ENCODE peak calls at places on chromosomes 11 and 22, in ten cellular contexts. P, Y, A, V, L, N, S, B, K and D are unnamed samples.

GRCh38 chr11:77411238-77411637 is 62.7 kb downstream of the PAK1 start:
- DNase-seq in B (peak), K (no peak), L (no peak), S (peak), V (peak), A (peak), P (peak), N (no peak), Y (peak), D (peak)

GRCh38 chr11:34468209-34468841 is 29.6 kb downstream of the CAT start:
- DNase-seq in V (peak), Y (peak), N (peak), B (no peak), S (no peak), A (peak), L (peak), K (peak), P (no peak), D (peak)

GRCh38 chr11:124214027-124214426 is 26.9 kb upstream of the OR8G1 start:
- DNase-seq in B (no peak), A (no peak), P (no peak), V (no peak), K (no peak), N (no peak), L (no peak), Y (no peak), S (no peak), D (no peak)

GRCh38 chr11:107370390-107370789 is 87.2 kb downstream of the CWF19L2 start:
- DNase-seq in S (no peak), V (peak), A (no peak), N (no peak), B (peak), Y (peak), L (no peak), P (no peak), K (no peak), D (peak)

GRCh38 chr11:2096919-2097301 is 42.3 kb downstream of the IGF2 start:
- DNase-seq in N (no peak), V (no peak), B (no peak), K (no peak), L (no peak), A (no peak), P (peak), Y (no peak), S (no peak), D (peak)

GRCh38 chr22:32206774-32207758 is 2.2 kb upstream of the RFPL2 start:
- DNase-seq in V (peak), K (peak), S (peak), A (peak), B (peak), P (peak), N (peak), Y (no peak), L (peak), D (peak)

GRCh38 chr22:50544746-50545253 is 899 bp upstream of the KLHDC7B start:
- DNase-seq in K (no peak), S (no peak), V (no peak), A (no peak), B (no peak), P (no peak), L (no peak), N (peak), Y (no peak), D (peak)

GRCh38 chr11:102494216-102494615 is 36.3 kb downstream of the MMP7 start:
- DNase-seq in L (no peak), A (no peak), K (peak), V (peak), S (no peak), P (no peak), N (peak), Y (peak), B (peak), D (peak)

GRCh38 chr22:19844423-19845368 is 10.0 kb downstream of the GNB1L start:
- DNase-seq in B (peak), V (peak), Y (no peak), K (no peak), L (no peak), P (no peak), S (no peak), N (no peak), A (no peak), D (peak)

GRCh38 chr11:58579192-58580129 is 598 bp downstream of the ZFP91 start:
- DNase-seq in K (peak), V (peak), B (peak), L (peak), P (peak), A (peak), S (peak), N (peak), Y (peak), D (peak)

GRCh38 chr11:119056397-119056999 is 507 bp downstream of the HYOU1 start:
- DNase-seq in P (peak), Y (peak), S (no peak), N (peak), B (no peak), V (no peak), L (peak), K (no peak), A (peak), D (peak)

GRCh38 chr11:72584293-72584921 is 89.8 kb downstream of the PDE2A start:
- DNase-seq in B (peak), A (peak), P (peak), Y (no peak), K (no peak), S (peak), L (peak), V (peak), N (no peak), D (no peak)

GRCh38 chr11:17476317-17477083 is at the start of gene ABCC8:
- DNase-seq in P (no peak), A (peak), N (peak), V (no peak), Y (no peak), L (peak), K (no peak), S (peak), B (no peak), D (no peak)

GRCh38 chr11:67401495-67402191 is at the start of gene PPP1CA:
- DNase-seq in A (peak), S (peak), N (peak), P (peak), V (peak), Y (peak), L (peak), B (peak), K (peak), D (peak)

GRCh38 chr22:36937319-36938027 is 24.0 kb downstream of the CSF2RB start:
- DNase-seq in P (peak), V (no peak), L (no peak), A (no peak), K (no peak), S (no peak), B (no peak), Y (no peak), N (no peak), D (no peak)

GRCh38 chr11:83643115-83643514 is 356.9 kb upstream of the CCDC90B start:
- DNase-seq in A (no peak), B (no peak), K (no peak), L (no peak), Y (no peak), N (no peak), V (no peak), S (no peak), P (no peak), D (no peak)

GRCh38 chr11:11435673-11436072 is 82.6 kb upstream of the CSNK2A3 start:
- DNase-seq in Y (no peak), B (no peak), K (no peak), N (no peak), A (peak), V (no peak), L (no peak), P (no peak), S (no peak), D (no peak)

GRCh38 chr11:13595166-13595565 is 73.3 kb upstream of the FAR1 start:
- DNase-seq in N (no peak), Y (no peak), B (peak), A (no peak), S (no peak), K (no peak), V (no peak), L (no peak), P (no peak), D (no peak)

GRCh38 chr11:61172353-61172752 is 11.1 kb upstream of the VPS37C start:
- DNase-seq in B (no peak), L (no peak), V (no peak), P (no peak), Y (no peak), N (no peak), A (no peak), K (no peak), S (no peak), D (no peak)

GRCh38 chr11:67539588-67539987 is 16.3 kb upstream of the CABP2 start:
- DNase-seq in P (no peak), V (no peak), B (no peak), Y (no peak), N (no peak), S (no peak), K (no peak), A (no peak), L (no peak), D (no peak)

GRCh38 chr11:44243633-44244343 is 66.2 kb downstream of the ALX4 start:
- DNase-seq in A (peak), K (no peak), L (peak), Y (peak), B (peak), V (peak), S (peak), N (no peak), P (no peak), D (peak)

GRCh38 chr11:101475699-101476098 is 108.1 kb downstream of the TRPC6 start:
- DNase-seq in B (no peak), K (no peak), P (no peak), V (no peak), Y (no peak), A (no peak), S (no peak), L (no peak), N (no peak), D (no peak)

GRCh38 chr22:22463855-22464540 is 44.5 kb downstream of the ZNF280B start:
- DNase-seq in A (peak), S (peak), V (peak), L (peak), Y (peak), N (peak), P (no peak), B (peak), K (peak), D (peak)

GRCh38 chr11:112425121-112425520 is 164.5 kb upstream of the PLET1 start:
- DNase-seq in A (no peak), B (no peak), V (no peak), N (no peak), K (no peak), S (no peak), Y (peak), L (no peak), P (no peak), D (peak)

GRCh38 chr11:118068945-118069612 is 7.8 kb upstream of the TMPRSS4 start:
- DNase-seq in P (no peak), N (no peak), S (no peak), L (no peak), A (no peak), B (no peak), K (no peak), V (no peak), Y (no peak), D (no peak)

GRCh38 chr11:46948378-46949131 is 12.0 kb downstream of the CSTPP1 start:
- DNase-seq in K (no peak), N (no peak), L (no peak), V (peak), A (no peak), B (peak), Y (peak), P (no peak), S (no peak), D (peak)

GRCh38 chr22:43479962-43480361 is 68.1 kb downstream of the MPPED1 start:
- DNase-seq in K (no peak), V (no peak), N (no peak), P (no peak), Y (no peak), L (no peak), S (no peak), A (no peak), B (no peak), D (no peak)

GRCh38 chr22:43482310-43482625 is 70.5 kb downstream of the MPPED1 start:
- DNase-seq in B (no peak), S (no peak), N (no peak), P (no peak), K (no peak), Y (no peak), V (no peak), L (no peak), A (no peak), D (no peak)

GRCh38 chr22:43483669-43484068 is 71.9 kb downstream of the MPPED1 start:
- DNase-seq in P (no peak), A (no peak), N (no peak), B (no peak), L (no peak), Y (no peak), S (no peak), V (no peak), K (no peak), D (no peak)

GRCh38 chr22:43483266-43483665 is 71.5 kb downstream of the MPPED1 start:
- DNase-seq in N (no peak), S (no peak), P (no peak), B (no peak), L (no peak), K (no peak), A (no peak), V (no peak), Y (no peak), D (no peak)

DNA sequence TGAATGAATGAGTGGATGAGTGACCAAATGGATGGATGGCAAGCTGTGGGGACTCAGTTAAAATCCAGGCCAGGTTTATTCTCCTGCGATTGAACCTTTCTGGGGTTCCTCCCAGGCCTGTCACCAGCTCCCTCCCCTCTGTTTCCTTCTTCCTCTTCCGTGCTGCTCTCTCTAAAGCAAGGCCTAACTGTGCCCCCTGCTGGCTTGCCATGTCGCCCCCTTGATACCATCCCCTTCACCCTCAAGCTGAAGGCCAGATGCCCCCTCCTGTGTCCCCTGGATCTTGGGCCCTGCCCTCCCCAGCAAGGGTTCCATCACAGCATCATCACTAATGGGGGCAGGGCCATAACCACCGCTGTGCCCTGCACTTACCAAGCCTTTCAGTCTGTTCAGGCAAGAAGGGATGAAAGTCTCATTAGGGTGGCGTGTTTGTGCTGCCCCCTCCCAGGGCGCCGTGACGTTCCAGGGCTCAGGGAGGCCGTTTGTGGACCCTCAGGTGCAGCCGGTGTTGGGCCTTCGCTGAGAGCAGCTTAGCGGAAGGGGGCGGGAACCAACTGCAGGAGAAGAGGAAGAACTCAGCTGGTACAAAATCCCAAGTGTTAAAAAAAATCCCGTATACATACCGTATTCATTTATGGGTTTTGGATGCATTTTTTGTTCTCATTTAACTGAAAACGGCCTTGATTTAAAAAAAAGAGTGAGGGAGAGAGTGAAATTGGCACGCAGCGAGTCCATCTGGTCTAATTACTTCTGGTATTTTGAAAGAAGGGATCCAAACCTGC is 69.9 kb downstream of the MPPED1 start:
- DNase-seq in Y (no peak), L (no peak), A (peak), B (no peak), S (no peak), N (no peak), K (no peak), V (no peak), P (no peak), D (peak)
- TF ChIP-seq CTCF in Y (no peak), L (no peak), A (peak), B (no peak), S (no peak), N (no peak), K (no peak), V (no peak), P (no peak), D (no peak)

GRCh38 chr11:75574698-75575265 is 12.7 kb downstream of the SERPINH1 start:
- DNase-seq in L (no peak), B (no peak), A (no peak), V (no peak), S (no peak), K (no peak), N (no peak), Y (no peak), P (no peak), D (no peak)
- TF ChIP-seq CTCF in L (no peak), B (peak), A (peak), V (peak), S (no peak), K (peak), N (no peak), Y (no peak), P (no peak), D (no peak)

GRCh38 chr11:128326791-128327190 is 260.6 kb downstream of the ETS1 start:
- DNase-seq in L (no peak), B (no peak), S (no peak), P (no peak), N (no peak), K (no peak), V (no peak), A (no peak), Y (no peak), D (no peak)
- TF ChIP-seq CTCF in L (no peak), B (no peak), S (no peak), P (no peak), N (no peak), K (no peak), V (no peak), A (no peak), Y (no peak), D (no peak)

DNA sequence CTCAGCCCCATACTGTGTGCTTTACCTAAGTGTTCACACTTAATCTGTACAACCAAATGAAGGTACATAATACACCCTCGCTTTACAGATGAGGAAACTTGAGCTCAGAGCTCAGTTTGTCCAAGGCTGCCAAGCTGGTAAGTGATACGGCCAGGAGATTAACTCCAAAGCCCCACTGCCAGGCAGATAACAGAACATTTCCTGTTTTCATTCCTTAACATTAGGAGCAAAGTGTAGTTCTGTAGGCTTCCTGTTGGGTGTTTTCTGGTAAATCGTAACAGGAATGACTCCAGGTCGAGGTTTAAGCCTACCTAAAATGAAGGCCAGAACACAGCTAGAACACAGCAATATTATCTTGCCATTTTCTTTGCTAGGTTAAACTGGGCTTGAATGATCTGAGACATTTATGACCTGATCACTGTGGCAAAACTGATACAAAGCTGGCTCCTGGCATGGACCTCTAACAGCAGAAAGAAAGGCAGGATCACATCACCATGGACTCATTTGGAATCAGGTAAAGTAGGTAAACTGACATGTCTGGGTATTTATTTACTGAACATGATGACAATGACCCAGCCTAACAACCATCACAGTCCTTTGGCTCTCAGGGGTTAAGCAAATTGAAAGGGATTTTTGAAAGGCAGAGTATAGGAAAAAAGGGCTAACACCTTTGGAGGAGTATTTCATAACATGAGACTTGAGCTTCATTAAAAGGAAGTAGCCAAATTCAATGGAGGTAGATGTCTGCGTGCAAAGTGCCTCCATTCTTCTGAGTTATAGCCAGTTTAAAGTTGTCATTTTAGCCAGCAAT is 3.9 kb upstream of the NUP50 start:
- DNase-seq in L (no peak), K (no peak), N (peak), B (peak), P (no peak), Y (no peak), S (no peak), V (peak), A (peak), D (peak)
- TF ChIP-seq CTCF in L (no peak), K (no peak), N (no peak), B (no peak), P (no peak), Y (no peak), S (no peak), V (peak), A (no peak), D (no peak)

GRCh38 chr11:130124096-130124495 is 35.5 kb upstream of the ST14 start:
- DNase-seq in Y (peak), N (peak), P (no peak), V (peak), K (peak), S (no peak), B (peak), L (no peak), A (no peak), D (peak)
- TF ChIP-seq CTCF in Y (no peak), N (no peak), P (no peak), V (no peak), K (no peak), S (no peak), B (no peak), L (no peak), A (no peak), D (no peak)

GRCh38 chr11:64865286-64866172 is 12.9 kb downstream of the EHD1 start:
- DNase-seq in V (peak), N (no peak), S (no peak), P (no peak), B (peak), L (no peak), K (no peak), A (no peak), Y (no peak), D (no peak)
- TF ChIP-seq CTCF in V (no peak), N (no peak), S (no peak), P (no peak), B (no peak), L (no peak), K (no peak), A (no peak), Y (no peak), D (no peak)

DNA sequence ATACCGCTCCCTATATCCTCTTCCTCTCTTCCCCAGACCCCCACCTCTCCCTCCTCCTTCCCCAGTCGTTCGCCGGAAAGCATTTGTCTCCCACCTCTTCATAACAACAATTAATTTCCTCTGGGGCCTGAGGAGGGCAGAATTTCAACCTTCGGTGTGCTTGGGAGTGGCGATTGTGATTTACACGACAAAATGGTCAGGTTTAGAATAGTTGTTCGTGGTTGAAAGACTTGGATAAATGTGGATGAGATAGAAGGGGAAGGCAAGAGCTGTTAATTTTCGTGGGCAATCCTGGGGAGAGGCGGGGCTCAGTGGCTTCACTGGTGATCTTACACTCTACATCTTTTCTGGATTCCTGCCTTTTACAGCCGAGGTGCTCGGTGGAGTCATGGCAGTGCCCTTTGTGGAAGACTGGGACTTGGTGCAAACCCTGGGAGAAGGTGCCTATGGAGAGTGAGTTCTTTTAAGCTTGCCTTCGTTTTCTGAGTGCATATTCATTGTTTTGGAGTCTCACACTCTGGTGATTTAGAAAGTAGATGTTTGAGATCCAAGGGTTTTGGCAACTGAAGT is 1.5 kb downstream of the CHEK1 start:
- DNase-seq in B (no peak), Y (no peak), K (no peak), V (no peak), P (no peak), A (no peak), S (no peak), L (peak), N (no peak), D (no peak)
- TF ChIP-seq CTCF in B (peak), Y (peak), K (peak), V (peak), P (no peak), A (peak), S (no peak), L (no peak), N (no peak), D (peak)

DNA sequence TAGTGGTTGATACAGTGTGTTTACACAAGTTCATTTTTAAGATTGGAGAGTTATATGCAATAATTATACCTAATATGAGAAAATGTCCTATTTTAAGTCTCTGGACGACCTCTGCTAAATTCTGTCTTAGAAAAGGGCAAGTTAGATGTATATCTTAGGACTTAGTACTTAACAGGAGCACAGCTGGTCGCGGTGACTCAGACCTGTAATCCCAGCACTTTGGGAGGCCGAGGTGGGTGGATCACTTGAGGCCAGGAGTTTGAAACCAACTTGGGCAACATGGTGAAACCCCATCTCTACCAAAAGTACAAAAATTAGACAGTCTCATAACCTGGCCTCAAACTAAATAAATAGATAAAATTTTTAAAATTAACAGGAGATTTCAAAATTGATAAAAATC is 27.2 kb downstream of the BSX start:
- DNase-seq in L (no peak), N (no peak), B (no peak), A (no peak), V (no peak), K (no peak), Y (no peak), P (no peak), S (no peak), D (no peak)
- TF ChIP-seq CTCF in L (no peak), N (no peak), B (no peak), A (no peak), V (no peak), K (no peak), Y (no peak), P (no peak), S (no peak), D (no peak)